ENCODE peak calls at places on chromosomes 4 and X, in nine cellular contexts. S, X, E, Q, V, T, H, F and Z are unnamed samples.

GRCh38 chrX:72265263-72265662 is 11.8 kb downstream of the RPS4X start:
- DNase-seq in S (no peak), X (no peak), E (no peak), Q (no peak), V (no peak), T (no peak), H (no peak), F (no peak), Z (no peak)

GRCh38 chrX:48676893-48677270 is 6.7 kb upstream of the WAS start:
- DNase-seq in S (no peak), X (no peak), E (no peak), Q (no peak), V (no peak), T (peak), H (no peak), F (no peak), Z (no peak)

GRCh38 chrX:153304988-153305736 is 16.4 kb downstream of the PNMA6F start:
- DNase-seq in S (no peak), X (no peak), E (no peak), Q (no peak), V (no peak), T (no peak), H (no peak), F (no peak), Z (no peak)

GRCh38 chr4:38141808-38142500 is 181.8 kb downstream of the PTTG2 start:
- DNase-seq in S (peak), X (no peak), E (no peak), Q (no peak), V (no peak), T (no peak), H (no peak), F (no peak), Z (no peak)

GRCh38 chr4:114349543-114350175 is 248.9 kb upstream of the UGT8 start:
- DNase-seq in S (no peak), X (no peak), E (peak), Q (no peak), V (no peak), T (no peak), H (no peak), F (no peak), Z (no peak)

GRCh38 chr4:98682719-98683118 is 24.3 kb upstream of the TSPAN5 start:
- DNase-seq in S (no peak), X (no peak), E (no peak), Q (no peak), V (no peak), T (no peak), H (no peak), F (peak), Z (no peak)

GRCh38 chr4:159070742-159071141 is 32.1 kb upstream of the RAPGEF2 start:
- DNase-seq in S (no peak), X (no peak), E (no peak), Q (no peak), V (peak), T (no peak), H (no peak), F (no peak), Z (no peak)

GRCh38 chr4:165894159-165894558 is 21.1 kb downstream of the TLL1 start:
- DNase-seq in S (no peak), X (no peak), E (no peak), Q (no peak), V (no peak), T (no peak), H (no peak), F (no peak), Z (no peak)

GRCh38 chr4:96347582-96347981 is 507.7 kb downstream of the PDHA2 start:
- DNase-seq in S (no peak), X (no peak), E (no peak), Q (no peak), V (no peak), T (no peak), H (no peak), F (no peak), Z (no peak)

GRCh38 chr4:84279678-84280077 is 219.4 kb downstream of the NKX6-1 start:
- DNase-seq in S (no peak), X (no peak), E (no peak), Q (no peak), V (no peak), T (no peak), H (no peak), F (no peak), Z (no peak)

GRCh38 chr4:82599336-82599735 is 37.5 kb upstream of the TMEM150C start:
- DNase-seq in S (no peak), X (no peak), E (no peak), Q (no peak), V (peak), T (no peak), H (no peak), F (no peak), Z (peak)

GRCh38 chr4:31714238-31714637 is 994.1 kb downstream of the PCDH7 start:
- DNase-seq in S (no peak), X (no peak), E (no peak), Q (no peak), V (no peak), T (no peak), H (no peak), F (no peak), Z (no peak)

GRCh38 chrX:139559383-139560042 is 29.0 kb downstream of the F9 start:
- DNase-seq in S (no peak), X (peak), E (peak), Q (peak), V (peak), T (no peak), H (peak), F (peak), Z (peak)
- TF ChIP-seq CTCF in S (no peak), X (peak), E (peak), Q (peak), V (peak), T (no peak), H (peak), F (peak), Z (peak)

DNA sequence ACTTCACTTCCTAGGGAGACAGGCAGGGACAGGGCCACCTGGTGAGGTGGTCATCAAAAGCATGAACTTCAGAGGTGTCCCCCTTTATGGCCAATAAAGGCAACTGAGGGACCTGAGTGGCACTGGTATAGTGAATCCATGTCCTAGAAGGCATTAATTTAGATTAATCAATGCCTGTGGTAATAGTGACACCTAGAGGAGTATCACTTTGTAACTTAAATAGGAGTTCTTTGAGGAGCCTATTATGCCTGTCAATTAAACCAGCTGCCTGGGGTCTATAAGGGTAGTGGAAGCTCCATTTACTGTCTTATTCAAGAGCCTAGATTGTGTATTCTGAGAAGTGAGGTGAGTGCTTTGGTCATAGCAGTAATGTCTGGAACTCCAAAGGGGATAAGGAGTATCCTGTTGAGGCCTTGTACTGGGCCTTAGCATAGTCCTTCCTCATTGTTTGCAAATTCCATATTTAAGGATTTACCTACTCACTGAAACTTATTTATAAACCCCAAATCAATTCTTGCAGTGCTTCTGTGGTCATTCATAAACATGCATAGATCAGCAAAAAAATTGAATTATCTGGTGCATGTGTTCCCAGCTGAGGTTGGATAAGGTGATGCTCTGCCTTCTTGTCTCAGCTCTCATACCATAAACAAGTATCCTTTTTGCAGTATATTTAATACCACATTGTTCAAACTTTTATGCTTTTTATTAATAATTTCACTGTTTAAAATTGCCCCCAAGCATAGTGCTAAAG is 213.8 kb upstream of the RADX start:
- DNase-seq in S (no peak), X (no peak), E (no peak), Q (no peak), V (no peak), T (no peak), H (no peak), F (no peak), Z (no peak)
- TF ChIP-seq CTCF in S (no peak), X (peak), E (no peak), Q (no peak), V (no peak), T (no peak), H (no peak), F (no peak), Z (no peak)

DNA sequence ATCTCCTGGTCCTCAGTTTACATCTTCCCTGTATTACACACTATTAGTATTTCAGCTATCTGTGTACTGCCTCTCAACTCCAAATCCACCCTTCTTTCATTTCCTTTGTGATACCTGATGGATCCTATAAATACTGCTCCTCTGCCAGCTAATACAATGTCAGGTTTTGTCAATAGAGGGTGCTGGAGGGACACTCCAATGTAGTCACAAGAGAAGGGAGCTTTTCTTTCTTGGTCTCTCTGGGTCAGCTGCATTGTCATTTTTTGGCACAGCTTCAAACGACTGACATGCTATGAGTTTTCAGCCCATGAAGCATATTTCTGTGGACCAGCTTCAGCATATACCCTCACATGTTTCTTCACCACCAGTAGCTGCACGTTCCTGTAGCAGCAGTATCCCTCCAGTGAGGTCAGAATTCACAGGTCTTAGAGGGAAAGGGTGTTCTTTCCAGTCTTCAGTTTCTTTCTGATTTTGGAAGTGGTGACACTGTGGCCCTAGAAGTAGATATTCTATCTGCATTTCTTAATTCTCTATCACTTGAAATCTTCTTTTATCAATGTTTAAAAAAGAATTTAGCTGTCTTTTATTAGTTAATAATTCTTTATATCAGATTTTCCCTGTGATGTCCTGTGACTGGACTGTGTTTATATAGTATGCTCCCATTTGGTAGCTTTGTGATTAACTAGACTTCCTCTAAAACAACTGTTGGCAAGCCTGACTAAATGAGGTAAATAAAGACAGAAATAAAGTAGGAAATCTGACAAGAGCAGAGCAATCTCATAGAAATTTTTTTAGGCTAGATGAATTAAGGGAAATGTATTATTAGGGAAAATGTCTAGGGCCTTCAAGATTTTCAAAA is 60.6 kb downstream of the GABRA2 start:
- DNase-seq in S (no peak), X (peak), E (peak), Q (peak), V (peak), T (no peak), H (no peak), F (no peak), Z (peak)
- TF ChIP-seq CTCF in S (no peak), X (peak), E (peak), Q (peak), V (peak), T (no peak), H (no peak), F (peak), Z (no peak)

GRCh38 chr4:72496119-72496518 is 72.9 kb downstream of the ADAMTS3 start:
- DNase-seq in S (no peak), X (no peak), E (no peak), Q (no peak), V (no peak), T (no peak), H (no peak), F (no peak), Z (no peak)
- TF ChIP-seq CTCF in S (no peak), X (no peak), E (no peak), Q (peak), V (peak), T (no peak), H (no peak), F (peak), Z (no peak)

GRCh38 chrX:131801066-131801465 is 222.0 kb upstream of the STK26 start:
- DNase-seq in S (no peak), X (no peak), E (no peak), Q (no peak), V (no peak), T (no peak), H (no peak), F (no peak), Z (no peak)

GRCh38 chrX:131801911-131802310 is 221.2 kb upstream of the STK26 start:
- DNase-seq in S (no peak), X (no peak), E (no peak), Q (no peak), V (no peak), T (no peak), H (no peak), F (no peak), Z (no peak)

DNA sequence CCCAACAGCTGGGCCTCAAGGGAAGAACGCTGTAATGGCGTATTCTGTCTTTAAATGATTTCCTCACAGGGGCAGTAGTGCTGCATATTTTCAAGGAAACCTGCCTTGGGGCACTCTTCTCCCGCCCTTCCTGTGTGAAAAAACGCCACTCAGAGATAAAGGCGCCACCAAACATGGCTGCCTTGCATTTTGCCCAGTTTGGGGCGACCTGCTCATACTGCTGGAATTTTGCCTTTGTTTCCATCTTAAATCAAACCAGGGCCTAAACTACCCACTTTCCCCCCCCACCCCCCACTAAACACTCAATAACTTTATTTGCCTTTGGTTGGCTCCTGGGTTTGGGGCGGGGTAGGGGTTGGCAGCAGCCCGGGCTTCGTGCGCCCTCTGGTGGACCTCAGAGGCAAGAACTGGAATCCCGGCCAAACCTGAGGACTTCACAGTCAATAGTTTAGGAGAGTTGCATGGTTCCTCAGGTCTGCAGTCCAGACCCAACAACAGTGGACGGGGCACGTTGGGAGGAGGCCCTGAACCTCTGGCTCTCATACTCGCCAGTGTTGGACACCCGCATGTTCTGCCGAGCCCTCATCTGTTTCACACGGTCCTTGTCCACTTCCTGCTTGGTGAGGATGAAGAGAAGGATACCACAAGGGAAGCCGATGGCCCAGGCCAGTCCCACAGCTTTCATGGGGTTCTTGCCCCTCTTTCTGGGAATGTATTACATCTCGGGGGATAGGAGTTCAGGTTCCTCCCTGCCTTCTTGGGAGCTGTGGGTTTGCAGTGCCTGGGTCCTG is 220.1 kb upstream of the STK26 start:
- DNase-seq in S (no peak), X (no peak), E (no peak), Q (no peak), V (peak), T (no peak), H (peak), F (peak), Z (peak)
- TF ChIP-seq CTCF in S (peak), X (no peak), E (no peak), Q (no peak), V (peak), T (no peak), H (no peak), F (peak), Z (no peak)